ENCODE peak calls at places on chromosomes 1 and 21, in seven cellular contexts. V is adrenal gland, T is pancreas, H is upper lobe of right lung, R is progenitor cell of endocrine pancreas, C is WERI-Rb-1, Q is neural progenitor cell. N is an unnamed sample.

GRCh38 chr1:224958490-224958889 is 29.0 kb downstream of the DNAH14 start:
- DNase-seq in H (no peak), R (no peak), V (no peak), C (no peak), Q (no peak), T (no peak), N (no peak)

GRCh38 chr21:40242586-40242985 is 375.3 kb downstream of the PCP4 start:
- DNase-seq in C (no peak), V (no peak), H (no peak), Q (no peak), R (no peak), T (no peak), N (no peak)

GRCh38 chr1:43074244-43074643 is 97.8 kb downstream of the EBNA1BP2 start:
- DNase-seq in H (no peak), T (no peak), V (no peak), Q (peak; percentile 47), C (peak; percentile 45), R (no peak), N (no peak)

GRCh38 chr1:67711850-67712202 is 26.8 kb downstream of the GADD45A start:
- DNase-seq in R (no peak), Q (no peak), H (no peak), V (no peak), T (no peak), C (no peak), N (no peak)

GRCh38 chr1:66331641-66332523 is 202.1 kb upstream of the SGIP1 start:
- DNase-seq in C (no peak), H (peak; percentile 74), R (no peak), T (peak; percentile 41), Q (peak; percentile 61), V (peak; percentile 49), N (no peak)

GRCh38 chr21:29349702-29350101 is 51.0 kb downstream of the BACH1 start:
- DNase-seq in T (no peak), C (peak; percentile 76), R (no peak), H (no peak), Q (no peak), V (no peak), N (no peak)

GRCh38 chr1:22473952-22474351 is 22.3 kb downstream of the ZBTB40 start:
- DNase-seq in H (no peak), R (no peak), V (no peak), C (no peak), T (no peak), Q (no peak), N (no peak)

GRCh38 chr1:53396563-53397268 is 62.5 kb upstream of the DMRTB1 start:
- DNase-seq in Q (peak; percentile 42), C (no peak), V (no peak), R (no peak), H (no peak), T (no peak), N (no peak)

GRCh38 chr1:155091071-155092051 is 12.7 kb downstream of the EFNA3 start:
- DNase-seq in V (peak; percentile 85), T (no peak), C (peak; percentile 98), R (peak; percentile 92), Q (peak; percentile 91), H (peak; percentile 89), N (peak; percentile 91)

GRCh38 chr21:29133796-29134195 is 3.4 kb downstream of the MAP3K7CL start:
- DNase-seq in C (no peak), R (no peak), Q (peak; percentile 22), H (no peak), V (no peak), T (no peak), N (no peak)

GRCh38 chr1:220710333-220710732 is 20.2 kb downstream of the C1orf115 start:
- DNase-seq in V (no peak), Q (no peak), H (no peak), C (no peak), R (no peak), T (no peak), N (no peak)

GRCh38 chr21:31921079-31921478 is 48.3 kb downstream of the HUNK start:
- DNase-seq in V (no peak), C (no peak), H (no peak), T (no peak), R (no peak), Q (no peak), N (no peak)

DNA sequence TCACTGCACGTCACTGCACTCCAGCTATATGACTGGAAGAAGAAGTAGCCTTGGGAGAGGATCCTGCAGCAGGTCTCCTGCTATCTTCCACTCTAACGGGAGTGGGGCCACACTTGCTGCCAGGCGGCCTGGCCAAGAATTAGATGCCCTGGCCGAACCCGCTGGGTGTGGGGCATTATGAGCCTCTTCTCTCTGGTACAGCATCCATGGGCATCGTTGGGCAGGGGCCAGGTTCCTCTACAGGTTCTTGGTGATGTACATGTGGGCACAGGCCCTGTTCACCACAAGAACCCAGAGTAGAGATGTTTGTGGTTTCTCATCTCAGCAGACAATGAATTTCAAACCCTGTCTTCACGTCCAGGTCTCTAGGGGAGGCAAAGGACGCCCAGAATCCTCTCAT is 370.5 kb downstream of the NPHP4 start:
- DNase-seq in H (no peak), C (no peak), R (no peak), T (no peak), V (no peak), Q (no peak), N (no peak)
- TF ChIP-seq CTCF in H (no peak), C (no peak), R (no peak), T (no peak), V (no peak), Q (no peak), N (no peak)

DNA sequence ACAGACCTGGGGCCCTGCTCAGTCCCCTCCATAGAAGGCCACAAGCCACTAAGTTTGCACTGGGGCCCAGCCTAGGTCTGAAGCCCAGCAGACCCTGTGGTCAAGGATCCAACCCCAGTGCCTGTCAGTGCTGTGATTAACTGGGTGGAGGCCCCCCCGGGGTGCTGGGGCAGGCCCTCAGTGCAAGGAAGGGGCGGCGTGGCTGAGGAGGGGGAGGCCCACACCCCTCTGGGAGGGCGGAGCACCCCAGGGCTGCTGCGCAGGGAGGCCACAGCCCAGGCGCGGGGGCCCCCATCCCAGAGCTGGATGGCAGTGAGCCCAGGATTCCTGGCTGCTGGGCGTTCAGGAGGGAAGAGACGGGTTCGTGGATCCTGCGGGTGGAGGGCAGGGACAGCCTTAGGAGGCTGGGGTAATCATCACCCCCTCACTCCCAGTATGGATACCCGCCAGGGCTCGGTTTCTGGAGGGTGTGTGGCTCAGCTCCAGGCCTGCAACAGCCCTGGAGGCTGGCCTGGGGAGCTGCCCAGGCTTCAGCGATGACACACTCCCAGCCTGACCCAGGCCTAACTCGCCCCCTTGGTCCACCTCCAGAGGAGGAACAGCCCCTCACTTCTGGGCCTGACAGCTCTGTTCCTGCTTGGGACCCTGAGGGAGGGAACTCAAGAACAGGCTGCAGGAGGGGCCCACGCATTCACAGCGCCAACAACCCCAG is 884 bp downstream of the GJC2 start:
- DNase-seq in R (no peak), C (no peak), T (no peak), H (peak; percentile 65), V (peak; percentile 69), Q (no peak), N (no peak)
- TF ChIP-seq CTCF in R (no peak), C (no peak), T (no peak), H (no peak), V (no peak), Q (no peak), N (no peak)

GRCh38 chr21:16086936-16087335 is 357.2 kb downstream of the USP25 start:
- DNase-seq in C (no peak), Q (no peak), R (no peak), T (no peak), V (no peak), H (no peak), N (no peak)

GRCh38 chr21:16085436-16085835 is 355.7 kb downstream of the USP25 start:
- DNase-seq in T (no peak), R (no peak), Q (no peak), H (no peak), V (no peak), C (no peak), N (no peak)

GRCh38 chr21:16087523-16087922 is 357.7 kb downstream of the USP25 start:
- DNase-seq in R (no peak), H (no peak), T (no peak), Q (no peak), C (no peak), V (no peak), N (no peak)

GRCh38 chr21:16086121-16086520 is 356.3 kb downstream of the USP25 start:
- DNase-seq in V (no peak), Q (no peak), H (no peak), T (no peak), C (no peak), R (no peak), N (no peak)

DNA sequence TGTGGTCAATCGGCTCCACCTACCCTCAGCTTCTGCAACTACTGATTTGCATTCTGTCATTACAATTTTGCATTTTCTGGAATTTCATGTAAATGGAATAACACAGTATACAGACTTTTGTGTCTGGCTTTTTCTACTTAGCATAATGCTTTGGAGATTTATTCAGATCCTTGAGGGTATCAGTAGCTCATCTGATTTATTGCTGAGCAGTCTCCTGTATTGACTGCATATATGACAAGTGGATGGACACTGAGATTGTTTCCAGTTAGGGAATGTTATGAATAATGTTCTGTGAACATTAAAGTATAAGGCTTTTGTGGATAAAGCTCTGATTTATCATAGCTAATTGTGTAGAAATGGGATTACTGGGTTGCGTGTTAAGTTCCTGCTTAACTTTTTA is 358.3 kb downstream of the USP25 start:
- DNase-seq in H (no peak), C (no peak), V (no peak), T (no peak), R (no peak), Q (no peak), N (no peak)
- TF ChIP-seq CTCF in H (no peak), C (no peak), V (no peak), T (no peak), R (no peak), Q (no peak), N (no peak)

GRCh38 chr1:5949074-5949760 is 43.0 kb downstream of the NPHP4 start:
- DNase-seq in C (peak; percentile 54), Q (peak; percentile 16), V (no peak), T (no peak), R (no peak), H (no peak), N (peak; percentile 42)
- TF ChIP-seq CTCF in C (peak; percentile 50), Q (peak; percentile 42), V (no peak), T (no peak), R (peak; percentile 36), H (no peak), N (peak; percentile 52)